ENCODE peak calls at places on chromosomes 3 and 15, in five cellular contexts. M, C, L, O and D are unnamed samples.

GRCh38 chr3:27721717-27722564 is at the start of gene EOMES:
- DNase-seq in M (peak; percentile 47), C (no peak), L (peak; percentile 44), O (peak; percentile 69), D (no peak)

GRCh38 chr3:187188931-187189330 is 8.4 kb upstream of the RTP1 start:
- DNase-seq in M (no peak), C (no peak), L (no peak), O (no peak), D (no peak)

GRCh38 chr3:46609944-46610722 is 2.2 kb upstream of the FAM240A start:
- DNase-seq in M (no peak), C (no peak), L (no peak), O (no peak), D (no peak)

GRCh38 chr3:63349583-63350177 is 71.6 kb downstream of the SYNPR start:
- DNase-seq in M (peak; percentile 53), C (peak; percentile 35), L (peak; percentile 86), O (no peak), D (peak; percentile 14)

GRCh38 chr3:189588061-189588817 is 43.0 kb upstream of the TP63 start:
- DNase-seq in M (no peak), C (no peak), L (no peak), O (no peak), D (peak; percentile 52)

GRCh38 chr3:191412764-191413163 is 48.2 kb upstream of the PYDC2 start:
- DNase-seq in M (no peak), C (peak; percentile 73), L (peak; percentile 12), O (no peak), D (no peak)

GRCh38 chr3:71584216-71585061 is 911 bp upstream of the FOXP1 start:
- DNase-seq in M (peak; percentile 31), C (no peak), L (peak; percentile 59), O (peak; percentile 67), D (no peak)

GRCh38 chr15:26352909-26353308 is 420.0 kb downstream of the GABRB3 start:
- DNase-seq in M (no peak), C (no peak), L (no peak), O (no peak), D (no peak)

GRCh38 chr3:149273096-149273751 is 51.6 kb upstream of the CP start:
- DNase-seq in M (peak; percentile 40), C (peak; percentile 93), L (peak; percentile 88), O (no peak), D (peak; percentile 79)

GRCh38 chr3:135190658-135191057 is 395.6 kb downstream of the EPHB1 start:
- DNase-seq in M (no peak), C (no peak), L (no peak), O (no peak), D (no peak)

GRCh38 chr15:57878573-57878972 is 172.1 kb downstream of the POLR2M start:
- DNase-seq in M (no peak), C (no peak), L (no peak), O (no peak), D (no peak)

GRCh38 chr3:154143873-154144272 is 22.7 kb downstream of the ARHGEF26 start:
- DNase-seq in M (no peak), C (no peak), L (no peak), O (no peak), D (no peak)

GRCh38 chr15:81752149-81752942 is 293.5 kb downstream of the MEX3B start:
- DNase-seq in M (peak; percentile 31), C (peak; percentile 25), L (peak; percentile 74), O (peak; percentile 91), D (peak; percentile 74)

GRCh38 chr3:58999134-58999778 is 50.6 kb downstream of the CFAP20DC start:
- DNase-seq in M (no peak), C (no peak), L (peak; percentile 18), O (no peak), D (no peak)

GRCh38 chr15:33618300-33618699 is 307.5 kb downstream of the RYR3 start:
- DNase-seq in M (no peak), C (no peak), L (no peak), O (no peak), D (no peak)

GRCh38 chr15:63905131-63905530 is 71.4 kb upstream of the HERC1 start:
- DNase-seq in M (no peak), C (no peak), L (no peak), O (peak; percentile 20), D (no peak)

GRCh38 chr3:107235923-107236315 is 141.3 kb upstream of the CCDC54 start:
- DNase-seq in M (no peak), C (peak; percentile 67), L (peak; percentile 86), O (no peak), D (peak; percentile 79)

GRCh38 chr3:128036119-128036518 is 16.1 kb upstream of the SEC61A1 start:
- DNase-seq in M (no peak), C (no peak), L (peak; percentile 18), O (no peak), D (no peak)

GRCh38 chr15:69059170-69059943 is 44.9 kb downstream of the NOX5 start:
- DNase-seq in M (peak; percentile 92), C (peak; percentile 89), L (peak; percentile 93), O (peak; percentile 96), D (peak; percentile 57)

GRCh38 chr3:172836390-172836997 is 86.0 kb downstream of the ECT2 start:
- DNase-seq in M (no peak), C (peak; percentile 49), L (peak; percentile 57), O (no peak), D (peak; percentile 8)

GRCh38 chr3:46695177-46695961 is 1.9 kb upstream of the ALS2CL start:
- DNase-seq in M (peak; percentile 39), C (no peak), L (peak; percentile 31), O (peak; percentile 86), D (no peak)

GRCh38 chr3:194034556-194035336 is 101.2 kb upstream of the HES1 start:
- DNase-seq in M (no peak), C (no peak), L (peak; percentile 46), O (no peak), D (no peak)
- H3K4me3 ChIP-seq in M (no peak overlapping the region), C (no peak overlapping the region), L (no peak overlapping the region), O (no peak overlapping the region), D (no peak overlapping the region)

DNA sequence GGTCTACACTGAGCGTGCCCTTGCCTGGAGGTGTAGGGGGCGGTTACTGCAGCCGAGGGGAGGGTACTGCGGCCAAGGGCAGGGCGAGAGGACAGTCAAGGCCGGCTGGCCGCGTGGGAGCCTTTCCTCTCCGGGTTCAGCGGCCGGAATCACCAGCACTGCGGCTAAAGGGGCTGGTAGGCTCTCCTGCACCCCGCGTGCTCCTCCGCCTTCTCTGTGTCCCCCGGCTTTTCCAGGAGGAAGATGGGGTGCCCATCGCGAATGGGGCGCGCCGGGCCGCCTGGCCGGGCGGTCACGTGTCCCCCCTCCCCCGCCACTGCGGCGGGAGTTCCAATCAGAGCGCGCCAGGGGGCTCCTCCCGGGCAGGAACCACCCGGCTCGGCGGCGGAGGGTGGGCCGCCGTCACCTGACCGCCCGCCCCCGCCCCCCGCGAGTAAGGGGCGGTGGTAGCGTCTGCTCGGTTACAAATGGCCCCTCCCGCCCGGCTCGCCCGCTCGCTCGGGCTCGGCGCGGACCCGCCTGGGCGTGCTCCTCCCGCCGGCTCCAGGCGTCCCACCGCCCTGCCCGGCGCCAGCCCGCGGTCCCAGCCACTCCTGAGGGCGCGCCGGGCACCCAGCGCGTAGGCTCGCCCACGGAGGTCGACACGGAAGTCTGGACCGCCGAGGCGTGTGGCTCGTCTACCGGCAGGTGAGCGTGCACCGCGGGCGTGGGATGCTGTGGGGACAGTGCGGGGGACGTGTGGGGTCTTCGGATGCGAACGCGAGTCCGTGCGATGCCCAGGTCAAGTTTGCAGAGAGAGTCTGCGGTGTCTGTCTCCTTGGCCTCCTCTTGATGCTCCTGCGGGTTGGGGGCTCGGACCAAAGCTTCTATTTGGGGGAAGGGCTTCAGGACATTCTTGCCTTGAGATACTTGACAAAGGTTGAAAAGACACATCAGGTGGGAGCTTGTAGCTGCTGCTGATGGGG is 242.6 kb upstream of the TOPAZ1 start:
- DNase-seq in M (no peak), C (no peak), L (peak; percentile 83), O (peak; percentile 57), D (no peak)
- H3K4me3 ChIP-seq in M (peak overlapping the region; percentile 45), C (peak overlapping the region; percentile 58), L (peak overlapping the region; percentile 80), O (peak overlapping the region; percentile 43), D (peak overlapping the region; percentile 20)

DNA sequence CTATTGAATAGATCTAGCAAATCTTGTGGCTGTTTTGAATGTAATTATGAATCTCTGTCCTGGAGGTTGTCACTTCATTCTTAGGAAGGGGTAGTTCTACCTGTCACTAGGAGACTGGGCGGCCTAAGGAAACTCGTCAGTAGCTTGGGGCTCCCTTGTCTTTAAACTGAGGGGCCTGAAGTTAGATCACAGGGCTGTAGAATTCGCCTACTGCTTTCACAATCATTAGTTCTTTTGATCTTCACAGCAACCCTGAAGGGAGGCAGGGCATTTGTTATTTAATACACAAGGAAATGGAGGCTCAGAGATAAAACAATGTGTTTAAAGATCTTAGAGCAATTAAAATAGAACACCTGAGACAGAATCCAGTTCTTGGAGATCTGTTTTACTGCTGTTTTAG is 71.6 kb upstream of the BHLHE40 start:
- DNase-seq in M (no peak), C (no peak), L (no peak), O (no peak), D (no peak)
- H3K4me3 ChIP-seq in M (no peak overlapping the region), C (no peak overlapping the region), L (no peak overlapping the region), O (no peak overlapping the region), D (no peak overlapping the region)

DNA sequence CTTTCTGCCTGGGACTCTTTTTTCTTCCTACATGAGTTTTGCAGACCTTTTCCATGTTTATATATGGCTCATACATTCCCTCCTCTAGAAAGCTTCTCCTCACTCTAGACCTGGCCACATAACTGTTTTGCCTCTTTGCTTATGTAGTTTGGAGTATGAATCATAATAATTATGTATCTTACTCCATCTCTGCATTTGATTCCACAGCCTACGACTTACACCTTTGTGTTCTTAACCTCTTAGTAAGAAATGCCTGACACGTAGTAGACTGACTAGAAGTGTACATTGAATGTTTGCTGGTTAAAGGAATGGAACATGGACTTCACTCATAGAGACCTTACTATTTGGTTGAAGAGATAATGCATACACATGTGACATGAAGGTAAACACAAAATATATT is 56.4 kb downstream of the MBNL1 start:
- DNase-seq in M (no peak), C (no peak), L (no peak), O (no peak), D (no peak)
- H3K4me3 ChIP-seq in M (no peak overlapping the region), C (no peak overlapping the region), L (no peak overlapping the region), O (no peak overlapping the region), D (no peak overlapping the region)

DNA sequence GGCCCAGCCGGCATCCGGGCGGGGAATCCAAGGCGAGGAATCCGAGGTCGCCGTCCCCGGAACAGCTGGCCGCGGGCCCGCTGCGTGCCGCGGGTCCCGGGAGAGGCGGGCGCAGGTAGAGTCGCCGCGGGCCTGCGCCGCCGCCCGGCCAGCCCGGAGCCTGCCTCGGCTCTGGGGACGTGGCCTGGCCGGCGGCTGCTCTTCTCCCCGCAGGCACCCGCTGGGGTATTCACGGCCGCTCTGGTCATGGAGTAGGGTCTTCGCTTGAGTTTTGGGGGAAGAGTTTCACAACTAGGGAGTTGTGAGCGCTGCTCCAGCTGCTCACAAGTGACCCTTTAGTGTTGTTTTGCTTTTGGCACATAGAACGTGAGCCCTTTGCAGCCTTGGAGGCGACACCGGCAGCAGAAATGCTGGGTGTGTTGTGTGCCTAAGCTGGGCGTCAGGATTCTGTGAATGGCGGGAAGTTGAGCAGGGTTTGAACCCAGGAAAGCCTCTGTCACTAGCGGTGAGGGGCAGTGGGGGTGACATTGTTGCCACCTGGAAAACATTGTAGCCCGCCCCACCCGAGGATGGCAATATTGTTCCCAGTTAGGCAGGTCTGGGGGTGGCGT is 4.0 kb downstream of the TRIM71 start:
- DNase-seq in M (peak; percentile 47), C (no peak), L (peak; percentile 53), O (no peak), D (no peak)
- H3K4me3 ChIP-seq in M (no peak overlapping the region), C (no peak overlapping the region), L (peak overlapping the region; percentile 84), O (no peak overlapping the region), D (no peak overlapping the region)

DNA sequence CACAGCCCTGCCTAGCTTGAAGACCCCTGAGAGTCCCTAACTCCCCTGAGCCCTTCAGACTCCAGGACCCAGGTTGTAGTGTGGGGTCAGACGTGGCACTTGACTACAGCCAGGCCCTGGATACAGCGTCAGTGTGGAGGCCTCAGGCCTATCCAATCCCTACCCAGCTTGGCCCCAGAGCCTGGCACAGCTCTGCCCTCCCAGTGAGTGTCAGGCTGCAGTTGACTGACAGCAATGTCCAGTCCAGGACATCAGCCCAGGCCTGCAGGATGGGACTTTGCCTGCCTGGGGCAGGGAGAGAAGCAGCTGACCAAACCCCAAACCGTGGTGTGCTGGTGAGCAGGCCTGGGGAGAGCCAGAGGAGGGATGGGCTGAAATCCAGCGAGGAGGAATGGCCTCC is 27.3 kb downstream of the KLF13 start:
- DNase-seq in M (no peak), C (no peak), L (no peak), O (peak; percentile 84), D (peak; percentile 50)
- H3K4me3 ChIP-seq in M (no peak overlapping the region), C (no peak overlapping the region), L (no peak overlapping the region), O (no peak overlapping the region), D (no peak overlapping the region)